ENCODE peak calls at places on chromosomes 7 and 10, in ten cellular contexts. One of them, this sample, is unnamed.

GRCh38 chr10:86653987-86654386 is 360 bp upstream of the OPN4 start:
- DNase-seq in Ammon's horn: no peak
- DNase-seq in GOT3: no peak
- DNase-seq in WTC11: no peak
- DNase-seq in fibroblast of lung: no peak
- DNase-seq in T-helper 2 cell: no peak
- DNase-seq in left cardiac atrium: no peak
- DNase-seq in NCI-H510A: no peak
- DNase-seq in cardiac fibroblast: no peak
- DNase-seq in brain pericyte: no peak
- DNase-seq in this sample: no peak

GRCh38 chr7:81944103-81944502 is 174.3 kb upstream of the HGF start:
- DNase-seq in fibroblast of lung: no peak
- DNase-seq in T-helper 2 cell: no peak
- DNase-seq in cardiac fibroblast: peak; percentile 22
- DNase-seq in WTC11: no peak
- DNase-seq in brain pericyte: no peak
- DNase-seq in left cardiac atrium: no peak
- DNase-seq in GOT3: no peak
- DNase-seq in Ammon's horn: no peak
- DNase-seq in NCI-H510A: no peak
- DNase-seq in this sample: no peak

GRCh38 chr10:9222917-9223316 is 1168.4 kb downstream of the GATA3 start:
- DNase-seq in NCI-H510A: no peak
- DNase-seq in left cardiac atrium: no peak
- DNase-seq in cardiac fibroblast: no peak
- DNase-seq in GOT3: no peak
- DNase-seq in fibroblast of lung: peak; percentile 60
- DNase-seq in T-helper 2 cell: no peak
- DNase-seq in Ammon's horn: peak; percentile 14
- DNase-seq in brain pericyte: peak; percentile 25
- DNase-seq in WTC11: no peak
- DNase-seq in this sample: peak; percentile 49

GRCh38 chr7:151511946-151512345 is 7.7 kb downstream of the RHEB start:
- DNase-seq in GOT3: no peak
- DNase-seq in left cardiac atrium: no peak
- DNase-seq in NCI-H510A: no peak
- DNase-seq in fibroblast of lung: no peak
- DNase-seq in cardiac fibroblast: peak; percentile 44
- DNase-seq in brain pericyte: no peak
- DNase-seq in Ammon's horn: no peak
- DNase-seq in T-helper 2 cell: no peak
- DNase-seq in WTC11: no peak
- DNase-seq in this sample: no peak

GRCh38 chr7:47651355-47652317 is 69.7 kb upstream of the TNS3 start:
- DNase-seq in brain pericyte: peak; percentile 75
- DNase-seq in fibroblast of lung: peak; percentile 99
- DNase-seq in NCI-H510A: no peak
- DNase-seq in left cardiac atrium: no peak
- DNase-seq in WTC11: no peak
- DNase-seq in T-helper 2 cell: no peak
- DNase-seq in cardiac fibroblast: peak; percentile 99
- DNase-seq in GOT3: peak; percentile 43
- DNase-seq in Ammon's horn: no peak
- DNase-seq in this sample: peak; percentile 97

GRCh38 chr7:101629171-101629570 is at the start of gene MYL10:
- DNase-seq in NCI-H510A: no peak
- DNase-seq in fibroblast of lung: no peak
- DNase-seq in T-helper 2 cell: no peak
- DNase-seq in GOT3: no peak
- DNase-seq in cardiac fibroblast: no peak
- DNase-seq in WTC11: no peak
- DNase-seq in Ammon's horn: no peak
- DNase-seq in brain pericyte: no peak
- DNase-seq in left cardiac atrium: no peak
- DNase-seq in this sample: no peak

GRCh38 chr7:23256731-23257130 is 10.2 kb downstream of the GPNMB start:
- DNase-seq in brain pericyte: no peak
- DNase-seq in Ammon's horn: no peak
- DNase-seq in NCI-H510A: no peak
- DNase-seq in cardiac fibroblast: no peak
- DNase-seq in GOT3: no peak
- DNase-seq in left cardiac atrium: no peak
- DNase-seq in WTC11: no peak
- DNase-seq in fibroblast of lung: no peak
- DNase-seq in T-helper 2 cell: no peak
- DNase-seq in this sample: no peak

GRCh38 chr10:30812018-30812851 is 182.7 kb upstream of the LYZL2 start:
- DNase-seq in left cardiac atrium: no peak
- DNase-seq in WTC11: no peak
- DNase-seq in T-helper 2 cell: no peak
- DNase-seq in fibroblast of lung: peak; percentile 97
- DNase-seq in Ammon's horn: peak; percentile 22
- DNase-seq in GOT3: no peak
- DNase-seq in NCI-H510A: no peak
- DNase-seq in brain pericyte: peak; percentile 81
- DNase-seq in cardiac fibroblast: peak; percentile 93
- DNase-seq in this sample: peak; percentile 42

GRCh38 chr10:114404171-114405010 is at the start of gene AFAP1L2:
- DNase-seq in GOT3: no peak
- DNase-seq in Ammon's horn: no peak
- DNase-seq in NCI-H510A: no peak
- DNase-seq in T-helper 2 cell: no peak
- DNase-seq in fibroblast of lung: peak; percentile 32
- DNase-seq in cardiac fibroblast: no peak
- DNase-seq in brain pericyte: no peak
- DNase-seq in WTC11: peak; percentile 37
- DNase-seq in left cardiac atrium: peak; percentile 60
- DNase-seq in this sample: peak; percentile 49

GRCh38 chr10:75038335-75038734 is 73.1 kb upstream of the SAMD8 start:
- DNase-seq in fibroblast of lung: peak; percentile 83
- DNase-seq in T-helper 2 cell: no peak
- DNase-seq in left cardiac atrium: peak; percentile 81
- DNase-seq in cardiac fibroblast: peak; percentile 40
- DNase-seq in GOT3: no peak
- DNase-seq in brain pericyte: no peak
- DNase-seq in NCI-H510A: no peak
- DNase-seq in WTC11: no peak
- DNase-seq in Ammon's horn: no peak
- DNase-seq in this sample: no peak

GRCh38 chr10:103395754-103396066 is 565 bp downstream of the ATP5MK start:
- DNase-seq in brain pericyte: no peak
- DNase-seq in Ammon's horn: no peak
- DNase-seq in fibroblast of lung: peak; percentile 19
- DNase-seq in GOT3: no peak
- DNase-seq in NCI-H510A: peak; percentile 2
- DNase-seq in T-helper 2 cell: no peak
- DNase-seq in left cardiac atrium: no peak
- DNase-seq in cardiac fibroblast: peak; percentile 27
- DNase-seq in WTC11: no peak
- DNase-seq in this sample: no peak